ENCODE peak calls at places on chromosome 14, in eight cellular contexts. J is lower lobe of right lung; B is H9; V is lung; Y is fibroblast of lung; Z is uterus; O is ascending aorta; C is CD8-positive, alpha-beta T cell. H is an unnamed sample. For H3K4me1, the result is how much of the 10 kb centered on the place peaks cover.

GRCh38 chr14:85607571-85608219 is 77.8 kb downstream of the FLRT2 start:
- DNase-seq in V (no peak), Z (no peak), J (no peak), O (no peak), C (no peak), Y (peak), B (no peak), H (no peak)

GRCh38 chr14:53295985-53296582 is 143.0 kb upstream of the DDHD1 start:
- DNase-seq in B (no peak), J (no peak), Z (no peak), C (no peak), V (no peak), O (no peak), Y (peak), H (no peak)

GRCh38 chr14:102481791-102482238 is 27.8 kb downstream of the ANKRD9 start:
- DNase-seq in C (no peak), Y (peak), Z (no peak), O (no peak), V (no peak), J (no peak), B (no peak), H (no peak)

GRCh38 chr14:54627325-54627717 is 60.4 kb downstream of the SAMD4A start:
- DNase-seq in C (no peak), O (no peak), J (no peak), Z (no peak), V (no peak), Y (peak), B (no peak), H (no peak)

GRCh38 chr14:105087963-105088811 is 23.0 kb upstream of the GPR132 start:
- DNase-seq in O (no peak), Y (peak), B (peak), C (no peak), V (peak), Z (peak), J (peak), H (peak)

GRCh38 chr14:22220427-22220826 is 368.6 kb downstream of the DAD1 start:
- DNase-seq in Y (peak), C (no peak), Z (no peak), O (no peak), V (no peak), J (no peak), B (no peak), H (no peak)

GRCh38 chr14:72577521-72577920 is 316.4 kb downstream of the DPF3 start:
- DNase-seq in O (no peak), C (no peak), B (no peak), Z (no peak), V (no peak), Y (no peak), J (no peak), H (peak)

GRCh38 chr14:41297961-41298690 is 308.6 kb upstream of the LRFN5 start:
- DNase-seq in V (no peak), C (no peak), Y (peak), O (no peak), Z (no peak), J (no peak), B (no peak), H (no peak)

GRCh38 chr14:106872619-106873446 is 1346.5 kb downstream of the TMEM121 start:
- DNase-seq in Y (no peak), B (no peak), C (peak), V (peak), Z (peak), J (peak), O (no peak), H (peak)

GRCh38 chr14:104423715-104424405 is 155.7 kb upstream of the C14orf180 start:
- DNase-seq in Z (no peak), Y (no peak), V (peak), J (no peak), B (no peak), C (no peak), O (no peak), H (peak)

GRCh38 chr14:61477845-61478438 is 156.6 kb downstream of the PRKCH start:
- DNase-seq in C (peak), J (peak), Y (peak), V (peak), O (peak), B (no peak), Z (no peak), H (peak)

GRCh38 chr14:90796319-90796718 is 19.9 kb downstream of the TTC7B start:
- DNase-seq in C (no peak), B (no peak), Y (no peak), V (no peak), Z (no peak), J (peak), O (no peak), H (peak)

GRCh38 chr14:101033006-101033405 is 129.5 kb upstream of the RTL1 start:
- DNase-seq in Z (peak), O (no peak), Y (no peak), C (no peak), V (no peak), B (no peak), J (no peak), H (no peak)

GRCh38 chr14:103541944-103542544 is 13.0 kb downstream of the TRMT61A start:
- DNase-seq in Z (no peak), B (no peak), Y (no peak), V (no peak), O (no peak), J (peak), C (no peak), H (no peak)

GRCh38 chr14:103563089-103563620 is 395 bp downstream of the COA8 start:
- DNase-seq in B (no peak), Z (no peak), J (peak), C (no peak), O (no peak), V (peak), Y (no peak), H (peak)

GRCh38 chr14:70009961-70010360 is 130.7 kb downstream of the SMOC1 start:
- DNase-seq in Z (no peak), Y (no peak), J (no peak), O (no peak), V (no peak), C (no peak), B (no peak), H (no peak)

GRCh38 chr14:76829650-76830421 is 3.6 kb downstream of the LRRC74A start:
- DNase-seq in O (no peak), B (no peak), J (no peak), Z (no peak), V (no peak), Y (no peak), C (no peak), H (peak)

GRCh38 chr14:99807413-99808132 is 14.4 kb downstream of the EML1 start:
- DNase-seq in V (no peak), Z (no peak), J (no peak), B (peak), C (no peak), Y (peak), O (no peak), H (no peak)

GRCh38 chr14:100467939-100468338 is 119.3 kb downstream of the BEGAIN start:
- DNase-seq in B (no peak), C (no peak), O (no peak), Y (no peak), Z (no peak), J (no peak), V (no peak), H (no peak)

GRCh38 chr14:96586921-96587822 is 85.0 kb downstream of the PAPOLA start:
- DNase-seq in B (peak), O (no peak), C (no peak), Z (no peak), V (no peak), Y (no peak), J (no peak), H (no peak)

GRCh38 chr14:100851586-100851916 is 25.6 kb downstream of the MEG3 start:
- DNase-seq in C (no peak), B (no peak), Y (no peak), J (no peak), V (no peak), Z (no peak), O (no peak), H (no peak)

GRCh38 chr14:102210421-102211042 is 70.8 kb downstream of the WDR20 start:
- DNase-seq in V (no peak), B (no peak), O (no peak), Y (no peak), J (no peak), Z (no peak), C (no peak), H (no peak)

GRCh38 chr14:104784846-104785707 is 10.5 kb downstream of the AKT1 start:
- DNase-seq in O (no peak), C (peak), B (no peak), Z (no peak), J (peak), Y (no peak), V (peak), H (peak)

GRCh38 chr14:31090872-31091764 is 64.9 kb upstream of the STRN3 start:
- DNase-seq in V (peak), Z (peak), J (no peak), B (no peak), C (no peak), Y (peak), O (peak), H (peak)

GRCh38 chr14:71726639-71727085 is 205.6 kb upstream of the RGS6 start:
- DNase-seq in Y (peak), Z (peak), J (no peak), C (no peak), V (peak), B (no peak), O (peak), H (peak)

GRCh38 chr14:90649557-90650135 is 166.6 kb downstream of the TTC7B start:
- DNase-seq in O (no peak), J (no peak), Z (no peak), C (no peak), V (no peak), B (no peak), Y (no peak), H (no peak)

GRCh38 chr14:72598328-72598727 is 295.6 kb downstream of the DPF3 start:
- DNase-seq in O (no peak), Z (no peak), J (no peak), V (no peak), C (no peak), B (no peak), Y (no peak), H (no peak)

GRCh38 chr14:21098134-21098891 is at the start of gene ZNF219:
- DNase-seq in V (peak), Y (peak), B (peak), J (peak), O (no peak), C (no peak), Z (peak), H (peak)

GRCh38 chr14:87888136-87888999 is 104.6 kb downstream of the GALC start:
- DNase-seq in B (peak), V (no peak), J (no peak), Z (peak), C (no peak), O (no peak), Y (no peak), H (peak)

GRCh38 chr14:25090281-25090680 is 40.3 kb upstream of the STXBP6 start:
- DNase-seq in J (no peak), Y (peak), B (no peak), Z (no peak), O (no peak), V (no peak), C (no peak), H (no peak)

GRCh38 chr14:89614009-89614691 is 197.1 kb upstream of the FOXN3 start:
- DNase-seq in O (no peak), Y (no peak), Z (no peak), B (no peak), V (no peak), C (no peak), J (no peak), H (no peak)

GRCh38 chr14:39426605-39427004 is 5.6 kb downstream of the FBXO33 start:
- DNase-seq in Z (no peak), Y (peak), O (no peak), C (no peak), V (no peak), J (no peak), B (no peak), H (no peak)
- TF ChIP-seq CTCF in Z (peak), Y (peak), O (no peak), C (peak), V (no peak), J (peak), B (peak), H (peak)

GRCh38 chr14:67413806-67414769 is 2.1 kb upstream of the PLEK2 start:
- DNase-seq in Z (no peak), V (no peak), C (no peak), J (no peak), Y (peak), O (no peak), B (no peak), H (peak)

GRCh38 chr14:67417633-67418032 is 5.7 kb upstream of the PLEK2 start:
- DNase-seq in J (no peak), V (peak), B (no peak), O (no peak), Y (no peak), Z (no peak), C (no peak), H (peak)

GRCh38 chr14:67418368-67419174 is 6.6 kb upstream of the PLEK2 start:
- DNase-seq in Y (no peak), Z (no peak), J (no peak), C (no peak), O (no peak), B (no peak), V (no peak), H (no peak)

GRCh38 chr14:67416085-67416484 is 4.1 kb upstream of the PLEK2 start:
- DNase-seq in V (no peak), B (no peak), C (no peak), Z (no peak), Y (no peak), J (no peak), O (no peak), H (peak)

DNA sequence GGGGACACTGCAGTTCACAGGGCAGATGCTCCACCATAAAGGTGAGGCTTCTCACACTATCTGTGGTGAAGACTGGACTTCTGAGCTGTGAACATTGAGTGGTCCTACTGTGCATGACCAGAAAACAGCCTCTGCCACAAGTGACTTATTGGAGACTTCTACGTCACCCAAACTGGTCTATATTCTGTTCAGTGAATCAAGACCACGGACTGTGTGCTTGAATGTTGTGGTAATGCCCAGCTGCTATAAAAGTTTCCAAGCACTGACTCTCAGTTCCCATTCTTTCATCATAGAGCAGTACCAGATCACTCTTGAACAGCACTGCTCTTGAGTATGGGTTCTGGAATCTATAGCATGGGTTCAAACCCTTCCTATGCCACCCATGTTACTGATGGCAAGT is 4.8 kb upstream of the PLEK2 start:
- DNase-seq in Z (no peak), C (no peak), O (no peak), B (no peak), Y (no peak), J (no peak), V (no peak), H (no peak)
- H3K4me1 ChIP-seq in Z (under half), C (under half), O (under half), B (under half), Y (under half), J (under half), V (under half), H (under half)

DNA sequence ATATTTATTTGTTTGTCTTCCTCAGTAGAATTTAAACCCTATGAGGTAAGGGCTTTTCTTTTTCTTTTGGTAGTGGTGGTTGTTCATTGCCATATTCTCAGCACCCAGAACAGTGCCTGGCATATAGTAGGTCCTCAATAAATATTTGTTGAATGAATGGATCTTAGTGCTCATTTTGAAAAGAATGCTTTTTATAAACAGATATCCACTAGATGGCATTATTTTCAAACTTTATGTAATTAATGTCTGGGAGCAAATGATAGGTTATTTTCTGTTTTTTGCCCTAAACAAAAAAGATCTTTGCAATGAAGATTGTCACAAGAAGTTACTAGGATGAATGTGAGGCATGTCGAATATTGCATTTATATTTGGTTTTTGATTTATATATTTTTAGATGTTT is 64.1 kb downstream of the RAD51B start:
- DNase-seq in C (no peak), Z (no peak), V (no peak), O (no peak), J (no peak), Y (peak), B (no peak), H (no peak)
- TF ChIP-seq CTCF in C (no peak), Z (peak), V (no peak), O (no peak), J (peak), Y (peak), B (no peak), H (no peak)

DNA sequence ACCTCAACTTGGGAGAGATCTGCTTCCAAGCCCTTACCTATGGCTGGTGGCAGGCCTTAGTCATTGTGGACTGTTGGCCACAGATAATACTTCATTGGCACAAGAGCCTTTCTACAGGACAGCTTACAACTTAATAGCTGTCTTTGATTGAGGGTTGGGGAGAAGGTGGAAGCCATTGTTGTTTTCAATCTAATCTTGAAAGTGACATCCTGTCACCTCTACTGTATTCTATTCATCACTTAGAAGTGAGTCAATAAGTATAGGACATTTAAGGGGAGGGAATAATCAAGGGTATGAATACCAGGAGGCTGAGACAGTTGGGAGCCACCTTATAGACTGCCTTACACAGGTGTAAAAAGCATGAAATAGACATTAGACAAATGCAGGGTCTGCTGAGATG is 906.3 kb downstream of the NRXN3 start:
- DNase-seq in J (no peak), Y (no peak), B (no peak), O (no peak), C (no peak), V (no peak), Z (no peak), H (no peak)
- H3K4me1 ChIP-seq in J (under half), Y (under half), B (under half), O (under half), C (under half), V (under half), Z (under half), H (under half)

DNA sequence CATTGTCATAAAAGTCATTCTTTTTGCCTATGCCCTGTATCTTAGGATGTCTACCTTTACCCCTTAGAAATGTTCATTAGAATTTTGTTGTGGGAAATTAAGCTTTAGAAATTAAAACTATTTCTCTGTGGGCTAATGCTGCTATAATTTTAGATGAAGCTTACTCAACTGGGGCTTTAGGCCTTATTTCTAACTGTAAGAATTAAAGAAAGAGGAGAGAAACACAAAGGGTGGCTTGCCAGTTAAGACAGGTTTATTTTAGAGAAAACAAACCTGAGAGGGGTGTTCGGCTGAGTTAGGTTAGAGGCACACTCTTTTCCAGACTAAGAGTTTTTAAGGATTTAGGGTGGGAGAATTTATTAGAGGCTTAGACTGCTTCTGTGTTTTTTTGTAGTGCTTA is 6.4 kb downstream of the TRIP11 start:
- DNase-seq in O (no peak), Y (no peak), B (no peak), J (no peak), Z (no peak), V (no peak), C (no peak), H (no peak)
- TF ChIP-seq CTCF in O (no peak), Y (no peak), B (no peak), J (no peak), Z (no peak), V (no peak), C (no peak), H (no peak)